ENCODE peak calls at places on chromosomes 5 and 9, in six cellular contexts. H is IMR-90, A is A549, S is GM12878, O is HepG2, K is K562. P is an unnamed sample.

GRCh38 chr9:87713278-87713989 is 12.5 kb upstream of the CTSL start:
- DNase-seq in O (peak; percentile 62), H (peak; percentile 99), S (no peak), A (peak; percentile 89), K (peak; percentile 73), P (peak; percentile 19)

GRCh38 chr9:77714077-77714549 is 66.0 kb upstream of the GNA14 start:
- DNase-seq in O (no peak), A (no peak), S (no peak), H (peak; percentile 38), K (no peak), P (no peak)

GRCh38 chr9:17519761-17520160 is 59.1 kb upstream of the SH3GL2 start:
- DNase-seq in O (no peak), A (no peak), K (no peak), H (peak; percentile 38), S (no peak), P (no peak)

GRCh38 chr5:68745459-68745858 is 348.4 kb upstream of the SLC30A5 start:
- DNase-seq in A (no peak), K (peak; percentile 13), S (no peak), H (peak; percentile 2), O (no peak), P (no peak)

GRCh38 chr9:89615661-89616060 is 10.8 kb downstream of the GADD45G start:
- DNase-seq in S (no peak), K (no peak), O (no peak), H (no peak), A (no peak), P (no peak)

GRCh38 chr5:44536650-44537260 is 147.5 kb upstream of the FGF10 start:
- DNase-seq in H (peak; percentile 17), A (peak; percentile 10), O (peak; percentile 25), S (no peak), K (peak; percentile 28), P (peak; percentile 10)

GRCh38 chr5:75052461-75053285 is at the start of gene GCNT4:
- DNase-seq in H (peak; percentile 36), K (no peak), A (peak; percentile 29), S (no peak), O (no peak), P (peak; percentile 46)

GRCh38 chr9:99057665-99058625 is 47.0 kb upstream of the TGFBR1 start:
- DNase-seq in O (no peak), K (peak; percentile 89), H (peak; percentile 81), S (peak; percentile 64), A (no peak), P (no peak)

GRCh38 chr5:9170026-9170425 is 375.8 kb downstream of the SEMA5A start:
- DNase-seq in S (no peak), K (no peak), H (peak; percentile 35), O (no peak), A (no peak), P (no peak)

GRCh38 chr9:98317134-98317857 is 61.8 kb upstream of the TBC1D2 start:
- DNase-seq in A (no peak), K (no peak), S (no peak), O (no peak), H (peak; percentile 86), P (no peak)

GRCh38 chr5:40386293-40386692 is 293.4 kb upstream of the PTGER4 start:
- DNase-seq in H (peak; percentile 55), K (no peak), A (no peak), O (no peak), S (peak; percentile 62), P (no peak)

GRCh38 chr5:179051784-179052183 is 8.4 kb upstream of the ZNF354C start:
- DNase-seq in S (no peak), K (no peak), A (no peak), H (no peak), O (no peak), P (no peak)

GRCh38 chr9:12859704-12860251 is 85.0 kb downstream of the LURAP1L start:
- DNase-seq in O (no peak), S (no peak), K (no peak), A (peak; percentile 21), H (peak; percentile 78), P (no peak)

GRCh38 chr9:7536310-7536939 is 263.2 kb downstream of the DMAC1 start:
- DNase-seq in S (no peak), H (peak; percentile 56), O (peak; percentile 45), K (peak; percentile 32), A (peak; percentile 21), P (peak; percentile 50)

GRCh38 chr5:123155511-123155923 is 66.5 kb downstream of the PRDM6 start:
- DNase-seq in H (no peak), O (no peak), S (no peak), A (no peak), K (no peak), P (peak; percentile 10)

GRCh38 chr9:127181315-127181580 is 58.8 kb upstream of the ANGPTL2 start:
- DNase-seq in O (no peak), A (no peak), S (no peak), H (no peak), K (no peak), P (no peak)

GRCh38 chr5:78706825-78707224 is 58.3 kb upstream of the LHFPL2 start:
- DNase-seq in H (peak; percentile 41), A (no peak), K (no peak), O (no peak), S (no peak), P (no peak)

GRCh38 chr5:21709766-21710165 is 1143.4 kb downstream of the CDH12 start:
- DNase-seq in H (no peak), O (no peak), K (no peak), A (no peak), S (no peak), P (no peak)

DNA sequence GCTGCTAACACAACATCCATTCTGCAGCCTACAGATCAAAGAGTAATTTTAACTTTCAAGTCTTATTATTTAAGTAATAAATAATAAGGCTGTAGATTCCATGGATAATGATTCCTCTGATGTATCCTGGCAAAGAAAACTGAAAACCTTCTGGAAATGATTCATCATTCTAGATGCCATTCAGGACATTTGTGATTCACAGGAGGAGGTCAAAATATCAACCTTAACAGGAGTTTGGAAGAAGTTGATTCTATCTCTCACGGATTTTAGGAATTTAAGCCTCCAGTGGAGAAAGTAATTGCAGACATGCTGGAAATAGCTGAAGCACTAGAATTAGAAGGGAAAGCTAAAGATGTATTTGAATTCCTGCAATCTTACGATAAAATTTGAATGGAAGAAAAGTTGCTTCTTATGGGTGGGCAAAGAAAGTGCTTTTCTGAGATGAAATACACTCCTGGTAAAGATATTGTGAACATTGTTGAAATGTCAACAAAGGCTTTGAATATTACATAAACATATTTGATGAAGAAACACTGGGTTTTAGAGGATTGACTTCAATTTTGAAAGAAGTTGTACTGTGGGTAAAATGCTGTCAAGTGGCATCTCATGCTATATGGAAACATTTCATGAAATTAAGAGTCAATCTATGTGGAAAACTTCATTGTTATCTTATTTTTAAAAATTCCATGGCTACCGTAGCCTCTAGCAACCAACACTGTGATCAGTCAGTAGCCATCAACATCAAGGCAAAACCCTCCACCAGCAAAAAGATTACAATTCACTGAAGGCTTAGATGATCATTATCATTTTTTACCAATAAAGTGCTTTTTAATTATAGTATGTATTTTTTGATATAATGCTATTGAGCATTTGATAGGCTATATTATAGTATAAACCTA is 1141.0 kb downstream of the CDH12 start:
- DNase-seq in O (no peak), A (no peak), K (no peak), S (no peak), H (peak; percentile 9), P (no peak)
- TF ChIP-seq BHLHE40 in O (no peak), A (no peak), K (no peak), S (no peak), H (no peak), P (no peak)

DNA sequence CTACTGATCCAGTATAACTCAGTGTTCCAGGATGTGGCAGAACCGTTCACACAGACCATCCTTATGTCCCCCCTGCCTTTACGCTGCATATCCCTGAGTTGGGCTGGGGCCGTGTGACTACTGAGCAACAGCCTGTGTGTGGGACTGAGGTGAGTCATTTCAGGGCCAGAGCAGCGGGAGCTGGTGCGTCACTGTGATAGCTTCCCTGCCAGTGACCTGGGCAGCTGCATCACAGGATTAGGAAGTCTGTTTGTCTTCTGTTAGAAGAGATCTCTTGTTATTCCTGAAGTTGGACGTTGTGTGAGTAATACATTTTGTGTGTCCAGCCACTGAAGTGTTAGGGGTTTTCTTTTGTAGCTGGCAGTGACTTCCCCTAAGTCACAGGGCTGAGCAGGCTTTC is 35.6 kb downstream of the TPPP start:
- DNase-seq in A (peak; percentile 23), K (peak; percentile 91), O (no peak), S (no peak), H (peak; percentile 93), P (no peak)
- TF ChIP-seq BHLHE40 in A (no peak), K (peak; percentile 77), O (no peak), S (no peak), H (no peak), P (no peak)

GRCh38 chr5:59489551-59489950 is 404.0 kb downstream of the PDE4D start:
- DNase-seq in K (no peak), S (no peak), H (no peak), A (no peak), O (no peak), P (no peak)

GRCh38 chr5:59486508-59486907 is 407.0 kb downstream of the PDE4D start:
- DNase-seq in O (no peak), H (no peak), A (no peak), S (no peak), K (no peak), P (no peak)

GRCh38 chr5:59485629-59486439 is 407.7 kb downstream of the PDE4D start:
- DNase-seq in K (no peak), A (no peak), H (no peak), O (no peak), S (no peak), P (no peak)

GRCh38 chr5:59487068-59487686 is 406.3 kb downstream of the PDE4D start:
- DNase-seq in H (no peak), A (no peak), K (no peak), O (no peak), S (no peak), P (no peak)

GRCh38 chr5:59487838-59488729 is 405.4 kb downstream of the PDE4D start:
- DNase-seq in S (no peak), A (no peak), K (no peak), H (no peak), O (no peak), P (no peak)
- TF ChIP-seq BHLHE40 in S (no peak), A (no peak), K (no peak), H (no peak), O (no peak), P (no peak)

GRCh38 chr9:18922161-18922910 is 110.7 kb downstream of the SAXO1 start:
- DNase-seq in A (no peak), K (no peak), O (no peak), S (no peak), H (no peak), P (no peak)

GRCh38 chr9:18923167-18923566 is 109.8 kb downstream of the SAXO1 start:
- DNase-seq in O (no peak), A (no peak), H (no peak), K (no peak), S (no peak), P (no peak)

GRCh38 chr9:18920141-18920611 is 112.8 kb downstream of the SAXO1 start:
- DNase-seq in A (no peak), K (no peak), H (no peak), O (no peak), S (no peak), P (no peak)

GRCh38 chr9:18920685-18921084 is 112.3 kb downstream of the SAXO1 start:
- DNase-seq in O (no peak), A (no peak), K (no peak), S (no peak), H (peak; percentile 45), P (no peak)

DNA sequence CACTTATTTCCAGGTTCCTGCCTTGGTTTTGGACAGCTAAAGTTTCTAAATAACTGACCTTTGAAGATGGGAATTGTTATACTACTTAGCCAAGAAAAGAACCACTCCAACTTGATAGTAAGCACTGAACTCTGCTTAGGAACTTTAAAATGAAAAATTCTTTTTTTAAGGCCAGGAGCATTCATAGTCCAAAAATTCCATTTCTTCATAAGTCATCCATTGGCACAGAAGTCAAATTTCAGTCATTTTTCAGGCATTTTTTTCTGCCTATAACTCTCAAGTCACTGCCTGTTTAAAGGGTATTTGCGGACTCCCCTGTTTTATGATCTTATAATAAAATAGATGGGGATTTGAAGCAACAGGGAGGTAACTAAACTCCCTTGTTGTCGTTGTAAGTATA is 111.3 kb downstream of the SAXO1 start:
- DNase-seq in K (no peak), A (no peak), H (peak; percentile 11), O (no peak), S (no peak), P (no peak)
- TF ChIP-seq BHLHE40 in K (no peak), A (no peak), H (no peak), O (no peak), S (no peak), P (no peak)